ENCODE peak calls at places on chromosomes 2 and 18, in ten cellular contexts. R is foreskin keratinocyte, E is sigmoid colon, U is IMR-90, B is pancreas, F is BE2C, C is body of pancreas, Q is heart left ventricle, L is mammary epithelial cell, I is RWPE2. Z is an unnamed sample.

GRCh38 chr2:18381451-18381850 is 179.0 kb downstream of the RDH14 start:
- DNase-seq in R (no peak), B (no peak), C (no peak), Q (no peak), I (no peak), L (no peak), E (no peak), U (no peak), F (no peak), Z (no peak)

GRCh38 chr2:177346192-177346591 is 46.4 kb upstream of the AGPS start:
- DNase-seq in E (no peak), B (no peak), U (no peak), Q (no peak), I (no peak), L (no peak), F (no peak), C (no peak), R (no peak), Z (no peak)

GRCh38 chr18:50192903-50193795 is 1.8 kb downstream of the MYO5B start:
- DNase-seq in L (peak; percentile 57), I (no peak), E (no peak), Q (no peak), R (no peak), F (no peak), B (no peak), C (peak; percentile 32), U (no peak), Z (no peak)

GRCh38 chr18:75041586-75041985 is 167.4 kb downstream of the PTGR3 start:
- DNase-seq in B (no peak), Q (no peak), F (no peak), L (peak; percentile 2), C (no peak), E (no peak), I (no peak), R (no peak), U (peak; percentile 50), Z (no peak)

GRCh38 chr2:12120281-12121150 is 374.1 kb downstream of the LPIN1 start:
- DNase-seq in C (no peak), L (no peak), I (no peak), E (no peak), B (no peak), F (no peak), Q (no peak), R (peak; percentile 54), U (peak; percentile 80), Z (no peak)

GRCh38 chr18:12639990-12640880 is 17.7 kb downstream of the SPIRE1 start:
- DNase-seq in R (peak; percentile 82), B (no peak), L (peak; percentile 79), C (no peak), F (no peak), U (peak; percentile 87), E (no peak), Q (peak; percentile 36), I (peak; percentile 74), Z (no peak)

GRCh38 chr18:69622192-69622591 is 221.5 kb downstream of the DOK6 start:
- DNase-seq in I (no peak), B (no peak), E (no peak), C (no peak), F (no peak), R (no peak), L (no peak), Q (no peak), U (no peak), Z (no peak)

GRCh38 chr2:54574107-54574859 is 118.2 kb downstream of the SPTBN1 start:
- DNase-seq in E (no peak), B (no peak), C (no peak), Q (peak; percentile 56), R (peak; percentile 82), F (peak; percentile 27), L (peak; percentile 53), I (no peak), U (peak; percentile 60), Z (peak; percentile 48)

GRCh38 chr18:79570266-79571201 is 109.1 kb upstream of the CTDP1 start:
- DNase-seq in Q (peak; percentile 3), E (peak; percentile 48), I (peak; percentile 58), F (no peak), R (peak; percentile 78), U (peak; percentile 87), B (no peak), L (no peak), C (no peak), Z (peak; percentile 26)

GRCh38 chr2:121790276-121790956 is 35.0 kb downstream of the TSN start:
- DNase-seq in Q (no peak), L (peak; percentile 87), F (no peak), B (no peak), U (peak; percentile 92), I (no peak), R (peak; percentile 89), C (no peak), E (no peak), Z (no peak)

GRCh38 chr2:7555260-7555659 is 638.0 kb downstream of the RNF144A start:
- DNase-seq in Q (no peak), R (no peak), C (no peak), I (no peak), U (no peak), E (no peak), L (no peak), F (no peak), B (peak; percentile 17), Z (no peak)

GRCh38 chr2:132606649-132607048 is 63.4 kb downstream of the LYPD1 start:
- DNase-seq in B (no peak), U (no peak), E (no peak), F (no peak), L (no peak), I (no peak), R (no peak), C (no peak), Q (no peak), Z (no peak)

GRCh38 chr2:181621779-181622490 is 35.0 kb downstream of the CERKL start:
- DNase-seq in Q (no peak), U (no peak), R (no peak), B (no peak), E (no peak), C (no peak), F (no peak), L (no peak), I (no peak), Z (no peak)

GRCh38 chr2:126714191-126714965 is 58.4 kb downstream of the GYPC start:
- DNase-seq in I (no peak), U (no peak), C (no peak), E (no peak), Q (no peak), L (no peak), B (no peak), F (no peak), R (no peak), Z (no peak)

GRCh38 chr2:20091305-20091991 is 40.0 kb upstream of the LAPTM4A start:
- DNase-seq in R (peak; percentile 93), U (peak; percentile 97), L (peak; percentile 87), Q (peak; percentile 61), E (peak; percentile 94), I (no peak), C (no peak), B (no peak), F (no peak), Z (no peak)

GRCh38 chr2:233346374-233346773 is 7.9 kb upstream of the DGKD start:
- DNase-seq in L (no peak), Q (no peak), R (no peak), C (no peak), F (no peak), U (no peak), B (no peak), E (no peak), I (no peak), Z (no peak)
- H3K4me1 ChIP-seq in L (peaks cover 13% of the 10 kb centered on the region), Q (no peaks in the 10 kb centered on the region), R (peaks cover 10% of the 10 kb centered on the region), C (no peaks in the 10 kb centered on the region), F (peaks cover 21% of the 10 kb centered on the region), U (peaks cover 1% of the 10 kb centered on the region), B (no peaks in the 10 kb centered on the region), E (no peaks in the 10 kb centered on the region), I (peaks cover 12% of the 10 kb centered on the region), Z (peaks cover 20% of the 10 kb centered on the region)

DNA sequence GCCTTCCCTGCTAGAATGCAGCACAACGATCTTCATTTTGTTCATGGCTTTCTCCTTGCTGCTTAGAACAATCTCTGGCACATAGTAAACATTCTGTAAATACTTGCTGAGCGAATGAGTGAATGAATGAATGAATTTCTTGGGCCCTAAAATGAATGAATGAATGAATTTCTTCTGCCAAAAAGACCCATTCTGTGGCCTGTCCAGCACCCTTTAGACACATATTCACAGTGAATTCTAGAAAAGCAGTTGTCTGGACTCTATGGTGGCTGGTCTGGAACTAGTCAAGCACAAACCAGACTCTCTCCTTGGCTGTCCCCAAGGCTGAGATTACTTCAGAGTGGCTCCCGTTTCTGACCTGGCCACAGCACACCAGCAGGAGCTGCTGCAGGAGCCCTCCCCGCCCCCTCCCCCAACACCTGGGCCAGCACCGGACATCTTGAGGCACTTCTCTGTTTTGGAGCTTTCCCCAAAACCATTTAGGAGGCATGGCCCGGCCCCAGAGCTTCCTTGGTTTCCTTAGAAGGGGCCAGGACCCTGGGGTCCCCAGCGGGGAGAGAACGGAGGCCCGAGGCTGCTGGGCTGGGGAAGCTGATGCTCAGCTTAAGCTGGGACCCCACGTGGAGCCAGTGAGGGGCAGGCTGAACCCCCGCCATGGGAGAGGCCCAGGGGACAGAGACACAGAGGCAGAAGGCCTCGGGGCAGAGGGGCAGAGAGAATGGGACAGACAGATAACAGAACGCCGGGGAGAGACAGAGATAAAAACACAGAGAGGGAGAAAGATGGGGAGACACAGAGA is 159.0 kb downstream of the ZFP36L2 start:
- DNase-seq in U (no peak), R (no peak), B (no peak), I (no peak), E (peak; percentile 50), L (no peak), F (peak; percentile 53), C (no peak), Q (no peak), Z (peak; percentile 24)
- H3K4me1 ChIP-seq in U (peaks cover 12% of the 10 kb centered on the region), R (peaks cover 13% of the 10 kb centered on the region), B (no peaks in the 10 kb centered on the region), I (peaks cover 20% of the 10 kb centered on the region), E (peaks cover 14% of the 10 kb centered on the region), L (peaks cover 21% of the 10 kb centered on the region), F (peaks cover 20% of the 10 kb centered on the region), C (no peaks in the 10 kb centered on the region), Q (peaks cover 19% of the 10 kb centered on the region), Z (no peaks in the 10 kb centered on the region)

GRCh38 chr18:43578636-43579203 is 301.4 kb upstream of the SYT4 start:
- DNase-seq in I (no peak), E (no peak), L (no peak), R (no peak), B (peak; percentile 9), Q (no peak), C (no peak), U (no peak), F (no peak), Z (no peak)
- H3K4me1 ChIP-seq in I (no peaks in the 10 kb centered on the region), E (no peaks in the 10 kb centered on the region), L (no peaks in the 10 kb centered on the region), R (no peaks in the 10 kb centered on the region), B (no peaks in the 10 kb centered on the region), Q (no peaks in the 10 kb centered on the region), C (no peaks in the 10 kb centered on the region), U (no peaks in the 10 kb centered on the region), F (no peaks in the 10 kb centered on the region), Z (no peaks in the 10 kb centered on the region)

DNA sequence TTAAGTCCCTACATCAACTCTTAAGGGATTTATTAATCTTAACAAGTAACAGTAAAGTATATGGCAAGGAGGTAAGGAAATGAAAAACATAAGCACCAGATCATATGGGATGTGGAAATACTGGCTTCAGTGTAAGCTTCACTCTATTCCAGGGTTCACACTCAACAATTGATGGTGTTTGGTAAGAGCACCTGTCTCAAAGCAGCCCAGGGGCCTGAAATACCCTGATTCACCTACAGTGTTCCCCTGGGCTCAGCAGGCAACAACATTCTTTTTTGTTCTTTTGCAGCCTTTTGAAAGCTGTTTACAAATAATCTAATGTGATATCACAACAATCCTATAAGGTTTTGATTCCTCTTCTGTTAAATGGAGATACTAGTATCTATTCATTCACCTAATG is 1.2 kb upstream of the MLPH start:
- DNase-seq in Q (no peak), U (no peak), F (no peak), R (no peak), L (no peak), I (no peak), C (no peak), E (no peak), B (no peak), Z (no peak)
- H3K4me1 ChIP-seq in Q (peaks cover 5% of the 10 kb centered on the region), U (peaks cover 18% of the 10 kb centered on the region), F (peaks cover 6% of the 10 kb centered on the region), R (peaks cover 10% of the 10 kb centered on the region), L (peaks cover 37% of the 10 kb centered on the region), I (peaks cover 30% of the 10 kb centered on the region), C (peaks cover 68% of the 10 kb centered on the region), E (peaks cover 15% of the 10 kb centered on the region), B (peaks cover 29% of the 10 kb centered on the region), Z (peaks cover 33% of the 10 kb centered on the region)

Z was measured in right lobe of liver.